ENCODE peak calls at places on chromosomes 11 and 22, in four cellular contexts. K is IMR-90, P is neuronal stem cell, Y is H9. L is an unnamed sample.

GRCh38 chr11:134815404-134815803 is 403.4 kb upstream of the B3GAT1 start:
- DNase-seq in K (no peak), P (no peak), Y (no peak), L (no peak)

GRCh38 chr11:82701847-82702520 is 31.7 kb downstream of the FAM181B start:
- DNase-seq in K (peak), P (peak), Y (peak), L (peak)

GRCh38 chr11:60989108-60989650 is 17.7 kb downstream of the CD6 start:
- DNase-seq in K (no peak), P (no peak), Y (no peak), L (no peak)

GRCh38 chr11:66417000-66417399 is 3.8 kb upstream of the NPAS4 start:
- DNase-seq in K (no peak), P (no peak), Y (no peak), L (no peak)

GRCh38 chr11:117816151-117816741 is 8.3 kb downstream of the FXYD2 start:
- DNase-seq in K (peak), P (peak), Y (peak), L (peak)

GRCh38 chr11:128764617-128765095 is 70.8 kb downstream of the FLI1 start:
- DNase-seq in K (no peak), P (no peak), Y (no peak), L (no peak)

GRCh38 chr22:23231471-23232093 is 51.3 kb downstream of the BCR start:
- DNase-seq in K (no peak), P (no peak), Y (no peak), L (no peak)

GRCh38 chr22:40177738-40178416 is at the start of gene TNRC6B:
- DNase-seq in K (peak), P (peak), Y (peak), L (peak)

GRCh38 chr11:126149759-126150236 is 61.7 kb downstream of the RPUSD4 start:
- DNase-seq in K (no peak), P (no peak), Y (no peak), L (no peak)

GRCh38 chr11:106621479-106621878 is 396.8 kb downstream of the GUCY1A2 start:
- DNase-seq in K (no peak), P (no peak), Y (no peak), L (no peak)

GRCh38 chr11:133082851-133083488 is 449.3 kb downstream of the OPCML start:
- DNase-seq in K (peak), P (peak), Y (peak), L (peak)

GRCh38 chr11:1453611-1454386 is 32.8 kb downstream of the MOB2 start:
- DNase-seq in K (no peak), P (no peak), Y (peak), L (no peak)

GRCh38 chr11:87255589-87255988 is 217.9 kb downstream of the TMEM135 start:
- DNase-seq in K (no peak), P (no peak), Y (no peak), L (no peak)

GRCh38 chr11:134449713-134450112 is 37.7 kb upstream of the B3GAT1 start:
- DNase-seq in K (no peak), P (no peak), Y (peak), L (no peak)

GRCh38 chr11:69682221-69682620 is 7.1 kb upstream of the LTO1 start:
- DNase-seq in K (no peak), P (no peak), Y (no peak), L (no peak)

GRCh38 chr11:65639623-65640482 is 2.0 kb downstream of the SIPA1 start:
- DNase-seq in K (no peak), P (no peak), Y (no peak), L (no peak)

GRCh38 chr11:61168858-61169257 is 7.6 kb upstream of the VPS37C start:
- DNase-seq in K (no peak), P (no peak), Y (no peak), L (no peak)

GRCh38 chr11:126607374-126607773 is 251.9 kb downstream of the ST3GAL4 start:
- DNase-seq in K (peak), P (peak), Y (peak), L (peak)

GRCh38 chr11:1458340-1459218 is 28.0 kb downstream of the MOB2 start:
- DNase-seq in K (peak), P (peak), Y (peak), L (peak)

GRCh38 chr11:74493816-74494630 is 499 bp upstream of the LIPT2 start:
- DNase-seq in K (peak), P (no peak), Y (no peak), L (no peak)

GRCh38 chr11:43261775-43262174 is 50.0 kb upstream of the API5 start:
- DNase-seq in K (no peak), P (no peak), Y (no peak), L (no peak)

GRCh38 chr11:65539401-65540289 is 14.8 kb downstream of the SCYL1 start:
- DNase-seq in K (no peak), P (no peak), Y (peak), L (no peak)

GRCh38 chr11:119402470-119402869 is 20.5 kb downstream of the THY1 start:
- DNase-seq in K (no peak), P (no peak), Y (no peak), L (no peak)

GRCh38 chr22:23075525-23076216 is 5.4 kb downstream of the GNAZ start:
- DNase-seq in K (no peak), P (no peak), Y (no peak), L (no peak)

GRCh38 chr11:87215236-87215635 is 177.5 kb downstream of the TMEM135 start:
- DNase-seq in K (peak), P (no peak), Y (no peak), L (no peak)

GRCh38 chr11:29190313-29190712 is 826.5 kb downstream of the KCNA4 start:
- DNase-seq in K (no peak), P (no peak), Y (no peak), L (no peak)

GRCh38 chr11:70304208-70304603 is 33.7 kb downstream of the PPFIA1 start:
- DNase-seq in K (no peak), P (no peak), Y (no peak), L (no peak)

GRCh38 chr11:33665666-33666065 is 35.0 kb downstream of the C11orf91 start:
- DNase-seq in K (no peak), P (no peak), Y (no peak), L (no peak)

GRCh38 chr11:98115873-98116272 is 904.9 kb upstream of the CNTN5 start:
- DNase-seq in K (no peak), P (no peak), Y (no peak), L (no peak)

GRCh38 chr11:44632466-44633123 is 67.1 kb downstream of the CD82 start:
- DNase-seq in K (no peak), P (no peak), Y (peak), L (peak)

GRCh38 chr11:66871521-66871901 is 14.6 kb downstream of the LRFN4 start:
- DNase-seq in K (no peak), P (no peak), Y (no peak), L (no peak)

GRCh38 chr11:128733440-128734115 is 39.7 kb downstream of the FLI1 start:
- DNase-seq in K (peak), P (peak), Y (peak), L (peak)

GRCh38 chr11:69641681-69642548 is 959 bp downstream of the CCND1 start:
- DNase-seq in K (no peak), P (no peak), Y (peak), L (no peak)

GRCh38 chr11:66131937-66132632 is 62.0 kb downstream of the PACS1 start:
- DNase-seq in K (no peak), P (no peak), Y (no peak), L (no peak)

GRCh38 chr11:93741882-93742226 is 382 bp downstream of the C11orf54 start:
- DNase-seq in K (peak), P (no peak), Y (no peak), L (peak)

GRCh38 chr11:93743316-93743715 is 1.8 kb downstream of the C11orf54 start:
- DNase-seq in K (no peak), P (no peak), Y (no peak), L (no peak)

GRCh38 chr11:93751001-93751400 is 9.5 kb downstream of the C11orf54 start:
- DNase-seq in K (no peak), P (no peak), Y (no peak), L (no peak)

GRCh38 chr11:93744669-93745004 is 3.2 kb downstream of the C11orf54 start:
- DNase-seq in K (no peak), P (no peak), Y (no peak), L (no peak)

GRCh38 chr11:93747122-93747521 is 5.7 kb downstream of the C11orf54 start:
- DNase-seq in K (no peak), P (no peak), Y (no peak), L (no peak)
- H3K9ac ChIP-seq in K (no peak), P (no peak), Y (no peak), L (no peak)

GRCh38 chr11:120973501-120973900 is 50.4 kb upstream of the TBCEL start:
- DNase-seq in K (no peak), P (no peak), Y (no peak), L (no peak)
- H2BK120ac ChIP-seq in K (no peak), P (no peak), Y (no peak), L (no peak)

DNA sequence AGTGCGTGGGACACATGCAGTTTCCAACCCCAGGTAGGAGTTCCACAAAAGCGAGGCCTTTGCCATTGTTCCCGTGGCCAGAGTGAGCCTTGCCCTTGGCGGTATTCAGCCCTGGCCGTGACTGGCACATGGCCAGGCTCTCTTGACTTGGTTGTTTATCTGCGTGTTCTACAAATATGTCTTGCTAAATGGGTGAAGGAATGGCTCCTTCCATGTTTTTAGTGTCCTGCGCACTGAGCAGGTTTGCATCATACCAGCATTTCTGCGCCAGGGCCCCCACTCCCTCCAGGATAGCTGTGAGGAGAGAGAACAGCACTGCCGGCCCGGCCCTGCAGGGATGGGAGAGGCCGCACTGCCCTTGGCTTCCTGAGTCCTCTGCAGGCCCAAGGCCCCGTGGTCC is 20.0 kb downstream of the POLR3H start:
- DNase-seq in K (peak), P (no peak), Y (no peak), L (peak)
- H3K9ac ChIP-seq in K (peak), P (no peak), Y (no peak), L (peak)

GRCh38 chr22:35708917-35709316 is 8.8 kb upstream of the APOL5 start:
- DNase-seq in K (no peak), P (no peak), Y (no peak), L (no peak)
- H2BK120ac ChIP-seq in K (peak), P (no peak), Y (no peak), L (no peak)